ENCODE peak calls at places on chromosomes 11 and 22, in four cellular contexts. One of them, this sample, is unnamed.

GRCh38 chr11:76783901-76784813 is 1.0 kb downstream of the TSKU start:
- DNase-seq in mesendoderm: peak
- DNase-seq in AG10803: peak
- DNase-seq in pancreas: peak
- DNase-seq in this sample: no peak

GRCh38 chr11:36002196-36002595 is 58.3 kb downstream of the LDLRAD3 start:
- DNase-seq in mesendoderm: peak
- DNase-seq in AG10803: no peak
- DNase-seq in pancreas: no peak
- DNase-seq in this sample: no peak

GRCh38 chr22:35839811-35840739 is 122.4 kb downstream of the APOL5 start:
- DNase-seq in mesendoderm: peak
- DNase-seq in AG10803: peak
- DNase-seq in pancreas: peak
- DNase-seq in this sample: peak

GRCh38 chr11:34564807-34565241 is 51.2 kb upstream of the ELF5 start:
- DNase-seq in mesendoderm: peak
- DNase-seq in AG10803: no peak
- DNase-seq in pancreas: no peak
- DNase-seq in this sample: no peak

GRCh38 chr11:129061466-129062194 is 119.0 kb upstream of the TP53AIP1 start:
- DNase-seq in mesendoderm: no peak
- DNase-seq in AG10803: peak
- DNase-seq in pancreas: no peak
- DNase-seq in this sample: no peak

GRCh38 chr11:103851166-103851651 is 185.2 kb upstream of the DDI1 start:
- DNase-seq in mesendoderm: no peak
- DNase-seq in AG10803: peak
- DNase-seq in pancreas: no peak
- DNase-seq in this sample: no peak

GRCh38 chr11:61541568-61541967 is 33.0 kb downstream of the LRRC10B start:
- DNase-seq in mesendoderm: peak
- DNase-seq in AG10803: peak
- DNase-seq in pancreas: no peak
- DNase-seq in this sample: no peak

GRCh38 chr11:126494831-126495230 is 139.3 kb downstream of the ST3GAL4 start:
- DNase-seq in mesendoderm: no peak
- DNase-seq in AG10803: no peak
- DNase-seq in pancreas: no peak
- DNase-seq in this sample: no peak

GRCh38 chr22:48100685-48101417 is 1338.4 kb downstream of the TBC1D22A start:
- DNase-seq in mesendoderm: no peak
- DNase-seq in AG10803: no peak
- DNase-seq in pancreas: no peak
- DNase-seq in this sample: no peak

GRCh38 chr11:56849852-56850251 is 101.4 kb upstream of the OR9G4 start:
- DNase-seq in mesendoderm: no peak
- DNase-seq in AG10803: no peak
- DNase-seq in pancreas: no peak
- DNase-seq in this sample: no peak

GRCh38 chr11:27971256-27971655 is 136.7 kb downstream of the KIF18A start:
- DNase-seq in mesendoderm: no peak
- DNase-seq in AG10803: peak
- DNase-seq in pancreas: no peak
- DNase-seq in this sample: no peak

GRCh38 chr22:29300467-29300806 is 6.0 kb upstream of the GAS2L1 start:
- DNase-seq in mesendoderm: no peak
- DNase-seq in AG10803: no peak
- DNase-seq in pancreas: no peak
- DNase-seq in this sample: peak

GRCh38 chr11:15944460-15944859 is 411.9 kb downstream of the SOX6 start:
- DNase-seq in mesendoderm: no peak
- DNase-seq in AG10803: no peak
- DNase-seq in pancreas: no peak
- DNase-seq in this sample: no peak

DNA sequence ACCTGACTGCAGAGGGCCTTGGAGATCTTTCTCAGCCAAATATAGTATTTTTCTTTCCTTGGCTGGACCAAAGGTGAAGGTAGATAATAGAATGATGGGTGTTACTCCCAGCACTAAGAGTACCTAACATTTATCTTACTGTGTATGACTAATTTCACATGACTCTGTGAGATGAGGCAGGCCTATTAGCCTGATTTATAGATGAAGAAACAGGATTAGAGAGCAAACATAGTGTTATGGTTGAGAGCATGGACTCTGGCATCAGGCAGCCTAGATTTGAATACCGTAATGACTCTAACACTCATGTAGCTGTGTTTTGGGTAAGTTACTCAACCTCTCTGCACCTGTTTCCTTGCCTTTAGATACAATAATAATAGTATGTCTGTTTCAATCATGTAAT is 2.7 kb downstream of the ACO2 start:
- DNase-seq in mesendoderm: no peak
- DNase-seq in AG10803: no peak
- DNase-seq in pancreas: no peak
- DNase-seq in this sample: no peak
- H3K4me3 ChIP-seq in mesendoderm: no peak
- H3K4me3 ChIP-seq in AG10803: no peak
- H3K4me3 ChIP-seq in pancreas: no peak
- H3K4me3 ChIP-seq in this sample: no peak

DNA sequence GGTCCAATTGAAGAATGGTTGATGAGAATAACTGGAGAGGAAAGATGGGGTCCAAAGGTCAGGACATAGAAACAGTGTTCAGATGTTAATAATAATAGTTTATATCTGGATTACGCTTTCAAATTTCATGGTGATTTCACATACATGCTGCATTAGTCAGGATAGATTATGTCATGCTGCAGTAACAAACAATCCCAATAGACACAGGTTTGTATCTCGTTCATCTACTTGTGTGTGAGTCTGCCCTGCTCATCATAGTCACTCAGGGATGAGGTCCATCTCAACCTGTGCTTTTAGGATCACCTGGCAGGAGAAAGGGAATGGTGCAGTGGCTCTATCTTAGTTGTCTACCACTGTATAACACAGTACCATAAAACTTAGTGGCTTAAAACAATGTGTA is 48.0 kb upstream of the PLET1 start:
- DNase-seq in mesendoderm: no peak
- DNase-seq in AG10803: no peak
- DNase-seq in pancreas: no peak
- DNase-seq in this sample: no peak
- H3K4me3 ChIP-seq in mesendoderm: no peak
- H3K4me3 ChIP-seq in AG10803: no peak
- H3K4me3 ChIP-seq in pancreas: no peak
- H3K4me3 ChIP-seq in this sample: no peak

DNA sequence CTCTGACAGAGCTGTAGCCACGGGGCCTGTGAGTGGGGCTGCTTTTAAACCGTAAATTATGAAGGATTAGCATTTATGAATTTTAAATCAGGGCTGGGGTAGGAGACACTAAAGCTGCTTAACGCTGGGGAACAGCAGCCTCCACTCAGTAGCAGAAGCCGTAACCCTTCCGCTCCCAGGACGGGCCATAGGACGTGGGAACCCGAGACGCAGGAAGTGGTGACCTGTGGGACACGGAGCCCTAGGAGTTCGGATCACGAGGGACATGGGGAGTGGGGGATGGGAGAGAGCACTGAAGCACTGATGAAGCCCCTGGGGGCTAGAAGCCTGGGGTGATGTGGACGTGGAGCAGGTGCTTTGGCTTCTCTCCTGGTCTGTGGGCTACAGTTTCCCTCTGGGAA is 66.3 kb upstream of the LMO1 start:
- DNase-seq in mesendoderm: no peak
- DNase-seq in AG10803: no peak
- DNase-seq in pancreas: no peak
- DNase-seq in this sample: no peak
- H3K4me3 ChIP-seq in mesendoderm: no peak
- H3K4me3 ChIP-seq in AG10803: no peak
- H3K4me3 ChIP-seq in pancreas: no peak
- H3K4me3 ChIP-seq in this sample: no peak

GRCh38 chr11:47527186-47527585 is 25.7 kb downstream of the CELF1 start:
- DNase-seq in mesendoderm: no peak
- DNase-seq in AG10803: no peak
- DNase-seq in pancreas: no peak
- DNase-seq in this sample: no peak

GRCh38 chr11:47518212-47518959 is 34.5 kb downstream of the CELF1 start:
- DNase-seq in mesendoderm: peak
- DNase-seq in AG10803: no peak
- DNase-seq in pancreas: no peak
- DNase-seq in this sample: no peak

GRCh38 chr11:47524200-47524874 is 28.6 kb downstream of the CELF1 start:
- DNase-seq in mesendoderm: no peak
- DNase-seq in AG10803: no peak
- DNase-seq in pancreas: no peak
- DNase-seq in this sample: no peak

GRCh38 chr11:47523491-47524199 is 29.3 kb downstream of the CELF1 start:
- DNase-seq in mesendoderm: peak
- DNase-seq in AG10803: peak
- DNase-seq in pancreas: peak
- DNase-seq in this sample: peak
- H3K4me3 ChIP-seq in mesendoderm: no peak
- H3K4me3 ChIP-seq in AG10803: peak
- H3K4me3 ChIP-seq in pancreas: no peak
- H3K4me3 ChIP-seq in this sample: no peak

This sample was measured in Peyer's patch.